ENCODE peak calls at places on chromosomes 2 and 18, in ten cellular contexts. One of them, this sample, is unnamed.

GRCh38 chr18:12651651-12652050 is 6.3 kb downstream of the SPIRE1 start:
- DNase-seq in HFFc6: no peak
- DNase-seq in pancreas: no peak
- DNase-seq in HT1080: no peak
- DNase-seq in HT-29: no peak
- DNase-seq in mesendoderm: no peak
- DNase-seq in ACHN: no peak
- DNase-seq in nephron progenitor cell: no peak
- DNase-seq in Ammon's horn: no peak
- DNase-seq in activated CD4-positive, alpha-beta T cell treated with anti-CD3 and anti-CD28 coated beads, Interleukin-2, amount 50 U/mL, for 48 hours: no peak
- DNase-seq in this sample: no peak

GRCh38 chr2:97645112-97645699 is 656 bp upstream of the COX5B start:
- DNase-seq in HFFc6: no peak
- DNase-seq in pancreas: no peak
- DNase-seq in HT1080: no peak
- DNase-seq in HT-29: no peak
- DNase-seq in mesendoderm: peak
- DNase-seq in ACHN: peak
- DNase-seq in nephron progenitor cell: peak
- DNase-seq in Ammon's horn: no peak
- DNase-seq in activated CD4-positive, alpha-beta T cell treated with anti-CD3 and anti-CD28 coated beads, Interleukin-2, amount 50 U/mL, for 48 hours: peak
- DNase-seq in this sample: peak

GRCh38 chr2:42141687-42142475 is 27.3 kb upstream of the EML4 start:
- DNase-seq in HFFc6: peak
- DNase-seq in pancreas: peak
- DNase-seq in HT1080: peak
- DNase-seq in HT-29: peak
- DNase-seq in mesendoderm: peak
- DNase-seq in ACHN: no peak
- DNase-seq in nephron progenitor cell: peak
- DNase-seq in Ammon's horn: peak
- DNase-seq in activated CD4-positive, alpha-beta T cell treated with anti-CD3 and anti-CD28 coated beads, Interleukin-2, amount 50 U/mL, for 48 hours: no peak
- DNase-seq in this sample: peak

GRCh38 chr2:189261431-189261841 is 81.9 kb upstream of the COL5A2 start:
- DNase-seq in HFFc6: peak
- DNase-seq in pancreas: no peak
- DNase-seq in HT1080: peak
- DNase-seq in HT-29: no peak
- DNase-seq in mesendoderm: peak
- DNase-seq in ACHN: no peak
- DNase-seq in nephron progenitor cell: no peak
- DNase-seq in Ammon's horn: no peak
- DNase-seq in activated CD4-positive, alpha-beta T cell treated with anti-CD3 and anti-CD28 coated beads, Interleukin-2, amount 50 U/mL, for 48 hours: no peak
- DNase-seq in this sample: no peak

GRCh38 chr2:179536185-179536584 is 271.6 kb upstream of the SESTD1 start:
- DNase-seq in HFFc6: peak
- DNase-seq in pancreas: no peak
- DNase-seq in HT1080: no peak
- DNase-seq in HT-29: no peak
- DNase-seq in mesendoderm: no peak
- DNase-seq in ACHN: no peak
- DNase-seq in nephron progenitor cell: no peak
- DNase-seq in Ammon's horn: no peak
- DNase-seq in activated CD4-positive, alpha-beta T cell treated with anti-CD3 and anti-CD28 coated beads, Interleukin-2, amount 50 U/mL, for 48 hours: no peak
- DNase-seq in this sample: no peak

GRCh38 chr2:69685321-69686048 is 41.9 kb upstream of the AAK1 start:
- DNase-seq in HFFc6: peak
- DNase-seq in pancreas: peak
- DNase-seq in HT1080: no peak
- DNase-seq in HT-29: peak
- DNase-seq in mesendoderm: no peak
- DNase-seq in ACHN: peak
- DNase-seq in nephron progenitor cell: no peak
- DNase-seq in Ammon's horn: no peak
- DNase-seq in activated CD4-positive, alpha-beta T cell treated with anti-CD3 and anti-CD28 coated beads, Interleukin-2, amount 50 U/mL, for 48 hours: peak
- DNase-seq in this sample: no peak

GRCh38 chr2:182767578-182767977 is 51.5 kb downstream of the DNAJC10 start:
- DNase-seq in HFFc6: peak
- DNase-seq in pancreas: no peak
- DNase-seq in HT1080: peak
- DNase-seq in HT-29: peak
- DNase-seq in mesendoderm: peak
- DNase-seq in ACHN: peak
- DNase-seq in nephron progenitor cell: no peak
- DNase-seq in Ammon's horn: no peak
- DNase-seq in activated CD4-positive, alpha-beta T cell treated with anti-CD3 and anti-CD28 coated beads, Interleukin-2, amount 50 U/mL, for 48 hours: no peak
- DNase-seq in this sample: peak

GRCh38 chr2:74746480-74746879 is 87.4 kb upstream of the HK2 start:
- DNase-seq in HFFc6: no peak
- DNase-seq in pancreas: no peak
- DNase-seq in HT1080: no peak
- DNase-seq in HT-29: no peak
- DNase-seq in mesendoderm: no peak
- DNase-seq in ACHN: no peak
- DNase-seq in nephron progenitor cell: no peak
- DNase-seq in Ammon's horn: no peak
- DNase-seq in activated CD4-positive, alpha-beta T cell treated with anti-CD3 and anti-CD28 coated beads, Interleukin-2, amount 50 U/mL, for 48 hours: no peak
- DNase-seq in this sample: no peak

GRCh38 chr18:2050702-2051201 is 520.6 kb downstream of the METTL4 start:
- DNase-seq in HFFc6: no peak
- DNase-seq in pancreas: no peak
- DNase-seq in HT1080: peak
- DNase-seq in HT-29: peak
- DNase-seq in mesendoderm: no peak
- DNase-seq in ACHN: peak
- DNase-seq in nephron progenitor cell: no peak
- DNase-seq in Ammon's horn: no peak
- DNase-seq in activated CD4-positive, alpha-beta T cell treated with anti-CD3 and anti-CD28 coated beads, Interleukin-2, amount 50 U/mL, for 48 hours: no peak
- DNase-seq in this sample: no peak

GRCh38 chr2:223545830-223546229 is 56.3 kb downstream of the SCG2 start:
- DNase-seq in HFFc6: no peak
- DNase-seq in pancreas: no peak
- DNase-seq in HT1080: no peak
- DNase-seq in HT-29: no peak
- DNase-seq in mesendoderm: no peak
- DNase-seq in ACHN: no peak
- DNase-seq in nephron progenitor cell: no peak
- DNase-seq in Ammon's horn: peak
- DNase-seq in activated CD4-positive, alpha-beta T cell treated with anti-CD3 and anti-CD28 coated beads, Interleukin-2, amount 50 U/mL, for 48 hours: no peak
- DNase-seq in this sample: no peak

GRCh38 chr2:127641846-127642510 is 4.0 kb upstream of the GPR17 start:
- DNase-seq in HFFc6: no peak
- DNase-seq in pancreas: no peak
- DNase-seq in HT1080: no peak
- DNase-seq in HT-29: no peak
- DNase-seq in mesendoderm: no peak
- DNase-seq in ACHN: no peak
- DNase-seq in nephron progenitor cell: no peak
- DNase-seq in Ammon's horn: no peak
- DNase-seq in activated CD4-positive, alpha-beta T cell treated with anti-CD3 and anti-CD28 coated beads, Interleukin-2, amount 50 U/mL, for 48 hours: peak
- DNase-seq in this sample: peak

GRCh38 chr18:78767648-78768071 is 212.0 kb upstream of the SALL3 start:
- DNase-seq in HFFc6: no peak
- DNase-seq in pancreas: no peak
- DNase-seq in HT1080: no peak
- DNase-seq in HT-29: no peak
- DNase-seq in mesendoderm: no peak
- DNase-seq in ACHN: no peak
- DNase-seq in nephron progenitor cell: no peak
- DNase-seq in Ammon's horn: no peak
- DNase-seq in activated CD4-positive, alpha-beta T cell treated with anti-CD3 and anti-CD28 coated beads, Interleukin-2, amount 50 U/mL, for 48 hours: no peak
- DNase-seq in this sample: no peak